ENCODE peak calls at places on chromosome 21, in seven cellular contexts. One of them, this sample, is unnamed.

GRCh38 chr21:41762236-41762635 is 4.6 kb downstream of the RIPK4 start:
- DNase-seq in upper lobe of left lung: no peak
- DNase-seq in transverse colon: no peak
- DNase-seq in mucosa of descending colon: no peak
- DNase-seq in neuronal stem cell: no peak
- DNase-seq in cardiac fibroblast: no peak
- DNase-seq in foreskin fibroblast: no peak
- DNase-seq in this sample: no peak

GRCh38 chr21:16551101-16551695 is 821.4 kb downstream of the USP25 start:
- DNase-seq in neuronal stem cell: no peak
- DNase-seq in foreskin fibroblast: no peak
- DNase-seq in transverse colon: no peak
- DNase-seq in cardiac fibroblast: no peak
- DNase-seq in upper lobe of left lung: no peak
- DNase-seq in mucosa of descending colon: no peak
- DNase-seq in this sample: no peak

GRCh38 chr21:41961282-41961701 is 7.5 kb upstream of the C2CD2 start:
- DNase-seq in mucosa of descending colon: no peak
- DNase-seq in transverse colon: no peak
- DNase-seq in cardiac fibroblast: peak; percentile 55
- DNase-seq in upper lobe of left lung: no peak
- DNase-seq in neuronal stem cell: no peak
- DNase-seq in foreskin fibroblast: no peak
- DNase-seq in this sample: no peak

GRCh38 chr21:40386301-40386911 is 460.6 kb downstream of the DSCAM start:
- DNase-seq in mucosa of descending colon: peak; percentile 47
- DNase-seq in transverse colon: peak; percentile 34
- DNase-seq in foreskin fibroblast: no peak
- DNase-seq in neuronal stem cell: peak; percentile 37
- DNase-seq in upper lobe of left lung: peak; percentile 54
- DNase-seq in cardiac fibroblast: no peak
- DNase-seq in this sample: peak; percentile 56

GRCh38 chr21:29384608-29385359 is 86.1 kb downstream of the BACH1 start:
- DNase-seq in transverse colon: no peak
- DNase-seq in foreskin fibroblast: no peak
- DNase-seq in mucosa of descending colon: no peak
- DNase-seq in neuronal stem cell: no peak
- DNase-seq in upper lobe of left lung: no peak
- DNase-seq in cardiac fibroblast: no peak
- DNase-seq in this sample: no peak

GRCh38 chr21:38439336-38439900 is 58.9 kb downstream of the ERG start:
- DNase-seq in upper lobe of left lung: no peak
- DNase-seq in neuronal stem cell: no peak
- DNase-seq in mucosa of descending colon: no peak
- DNase-seq in cardiac fibroblast: peak; percentile 18
- DNase-seq in foreskin fibroblast: no peak
- DNase-seq in transverse colon: no peak
- DNase-seq in this sample: no peak

GRCh38 chr21:42255038-42255601 is 36.2 kb downstream of the ABCG1 start:
- DNase-seq in foreskin fibroblast: no peak
- DNase-seq in mucosa of descending colon: peak; percentile 27
- DNase-seq in transverse colon: no peak
- DNase-seq in cardiac fibroblast: no peak
- DNase-seq in neuronal stem cell: no peak
- DNase-seq in upper lobe of left lung: no peak
- DNase-seq in this sample: no peak

GRCh38 chr21:29181799-29182470 is 51.5 kb downstream of the MAP3K7CL start:
- DNase-seq in foreskin fibroblast: peak; percentile 76
- DNase-seq in upper lobe of left lung: no peak
- DNase-seq in neuronal stem cell: no peak
- DNase-seq in cardiac fibroblast: peak; percentile 94
- DNase-seq in transverse colon: peak; percentile 48
- DNase-seq in mucosa of descending colon: no peak
- DNase-seq in this sample: peak; percentile 32

GRCh38 chr21:32184485-32184884 is 94.4 kb downstream of the MIS18A start:
- DNase-seq in cardiac fibroblast: no peak
- DNase-seq in mucosa of descending colon: no peak
- DNase-seq in upper lobe of left lung: no peak
- DNase-seq in foreskin fibroblast: no peak
- DNase-seq in neuronal stem cell: no peak
- DNase-seq in transverse colon: no peak
- DNase-seq in this sample: no peak

GRCh38 chr21:25735221-25735894 is 586 bp downstream of the GABPA start:
- DNase-seq in upper lobe of left lung: peak; percentile 90
- DNase-seq in neuronal stem cell: peak; percentile 77
- DNase-seq in cardiac fibroblast: peak; percentile 85
- DNase-seq in transverse colon: peak; percentile 93
- DNase-seq in foreskin fibroblast: peak; percentile 82
- DNase-seq in mucosa of descending colon: peak; percentile 96
- DNase-seq in this sample: peak; percentile 90

GRCh38 chr21:33645730-33646129 is 3.4 kb downstream of the ITSN1 start:
- DNase-seq in transverse colon: no peak
- DNase-seq in cardiac fibroblast: no peak
- DNase-seq in upper lobe of left lung: no peak
- DNase-seq in neuronal stem cell: no peak
- DNase-seq in mucosa of descending colon: no peak
- DNase-seq in foreskin fibroblast: no peak
- DNase-seq in this sample: no peak

GRCh38 chr21:42377211-42377950 is 11.0 kb upstream of the TFF1 start:
- DNase-seq in neuronal stem cell: no peak
- DNase-seq in foreskin fibroblast: no peak
- DNase-seq in upper lobe of left lung: no peak
- DNase-seq in mucosa of descending colon: peak; percentile 21
- DNase-seq in cardiac fibroblast: no peak
- DNase-seq in transverse colon: peak; percentile 5
- DNase-seq in this sample: no peak

GRCh38 chr21:16422702-16423101 is 692.9 kb downstream of the USP25 start:
- DNase-seq in foreskin fibroblast: no peak
- DNase-seq in transverse colon: no peak
- DNase-seq in upper lobe of left lung: no peak
- DNase-seq in cardiac fibroblast: peak; percentile 34
- DNase-seq in mucosa of descending colon: no peak
- DNase-seq in neuronal stem cell: no peak
- DNase-seq in this sample: no peak

GRCh38 chr21:26982767-26983166 is 15.9 kb upstream of the ADAMTS5 start:
- DNase-seq in mucosa of descending colon: no peak
- DNase-seq in foreskin fibroblast: peak; percentile 51
- DNase-seq in cardiac fibroblast: peak; percentile 67
- DNase-seq in transverse colon: no peak
- DNase-seq in neuronal stem cell: no peak
- DNase-seq in upper lobe of left lung: peak; percentile 48
- DNase-seq in this sample: no peak

GRCh38 chr21:43191521-43191920 is 22.7 kb downstream of the CRYAA start:
- DNase-seq in foreskin fibroblast: no peak
- DNase-seq in mucosa of descending colon: peak; percentile 18
- DNase-seq in upper lobe of left lung: no peak
- DNase-seq in cardiac fibroblast: no peak
- DNase-seq in transverse colon: no peak
- DNase-seq in neuronal stem cell: no peak
- DNase-seq in this sample: peak; percentile 15

GRCh38 chr21:29114765-29115164 is 15.7 kb upstream of the MAP3K7CL start:
- DNase-seq in foreskin fibroblast: peak; percentile 73
- DNase-seq in mucosa of descending colon: no peak
- DNase-seq in cardiac fibroblast: peak; percentile 64
- DNase-seq in neuronal stem cell: no peak
- DNase-seq in upper lobe of left lung: no peak
- DNase-seq in transverse colon: no peak
- DNase-seq in this sample: no peak

GRCh38 chr21:31182231-31183129 is 144.2 kb upstream of the KRTAP19-8 start:
- DNase-seq in mucosa of descending colon: no peak
- DNase-seq in transverse colon: no peak
- DNase-seq in cardiac fibroblast: no peak
- DNase-seq in neuronal stem cell: no peak
- DNase-seq in foreskin fibroblast: no peak
- DNase-seq in upper lobe of left lung: no peak
- DNase-seq in this sample: no peak

GRCh38 chr21:44352253-44352860 is 1.1 kb upstream of the TRPM2 start:
- DNase-seq in cardiac fibroblast: no peak
- DNase-seq in mucosa of descending colon: no peak
- DNase-seq in foreskin fibroblast: no peak
- DNase-seq in neuronal stem cell: no peak
- DNase-seq in transverse colon: no peak
- DNase-seq in upper lobe of left lung: no peak
- DNase-seq in this sample: no peak

GRCh38 chr21:44351535-44352252 is 1.7 kb upstream of the TRPM2 start:
- DNase-seq in mucosa of descending colon: no peak
- DNase-seq in transverse colon: no peak
- DNase-seq in foreskin fibroblast: no peak
- DNase-seq in upper lobe of left lung: no peak
- DNase-seq in neuronal stem cell: no peak
- DNase-seq in cardiac fibroblast: no peak
- DNase-seq in this sample: no peak

GRCh38 chr21:44353200-44353970 is at the start of gene TRPM2:
- DNase-seq in mucosa of descending colon: peak; percentile 71
- DNase-seq in neuronal stem cell: no peak
- DNase-seq in transverse colon: peak; percentile 52
- DNase-seq in cardiac fibroblast: peak; percentile 54
- DNase-seq in upper lobe of left lung: peak; percentile 75
- DNase-seq in foreskin fibroblast: peak; percentile 25
- DNase-seq in this sample: no peak

GRCh38 chr21:44354775-44355771 is 1.7 kb downstream of the TRPM2 start:
- DNase-seq in upper lobe of left lung: no peak
- DNase-seq in foreskin fibroblast: no peak
- DNase-seq in transverse colon: no peak
- DNase-seq in neuronal stem cell: no peak
- DNase-seq in mucosa of descending colon: no peak
- DNase-seq in cardiac fibroblast: no peak
- DNase-seq in this sample: no peak

DNA sequence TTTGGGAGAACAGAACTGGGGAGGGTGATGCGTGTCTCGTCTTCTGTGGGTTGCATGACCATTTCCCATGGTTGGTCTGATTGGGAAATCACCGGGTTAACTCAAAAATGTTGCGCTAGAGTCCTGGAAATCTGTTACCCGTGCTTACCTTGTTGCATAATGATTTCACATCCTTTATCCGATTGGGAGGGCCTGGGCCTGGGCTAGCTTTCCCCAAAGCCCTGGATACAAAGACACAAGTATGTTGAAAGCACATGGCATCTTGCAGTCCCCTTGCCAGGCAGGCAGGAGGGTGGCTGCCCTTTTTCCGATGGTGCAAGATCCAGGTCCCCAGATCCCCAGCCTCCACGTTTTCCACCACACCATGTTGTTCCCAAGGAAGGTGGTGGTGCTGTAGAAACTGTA is 582 bp downstream of the TRPM2 start:
- DNase-seq in transverse colon: no peak
- DNase-seq in upper lobe of left lung: peak; percentile 37
- DNase-seq in cardiac fibroblast: peak; percentile 35
- DNase-seq in neuronal stem cell: no peak
- DNase-seq in mucosa of descending colon: no peak
- DNase-seq in foreskin fibroblast: no peak
- DNase-seq in this sample: no peak
- H3K4me3 ChIP-seq in transverse colon: no peak overlapping the region
- H3K4me3 ChIP-seq in upper lobe of left lung: peak overlapping the region; percentile 38
- H3K4me3 ChIP-seq in cardiac fibroblast: no peak overlapping the region
- H3K4me3 ChIP-seq in neuronal stem cell: no peak overlapping the region
- H3K4me3 ChIP-seq in mucosa of descending colon: no peak overlapping the region
- H3K4me3 ChIP-seq in foreskin fibroblast: no peak overlapping the region
- H3K4me3 ChIP-seq in this sample: peak overlapping the region; percentile 20

DNA sequence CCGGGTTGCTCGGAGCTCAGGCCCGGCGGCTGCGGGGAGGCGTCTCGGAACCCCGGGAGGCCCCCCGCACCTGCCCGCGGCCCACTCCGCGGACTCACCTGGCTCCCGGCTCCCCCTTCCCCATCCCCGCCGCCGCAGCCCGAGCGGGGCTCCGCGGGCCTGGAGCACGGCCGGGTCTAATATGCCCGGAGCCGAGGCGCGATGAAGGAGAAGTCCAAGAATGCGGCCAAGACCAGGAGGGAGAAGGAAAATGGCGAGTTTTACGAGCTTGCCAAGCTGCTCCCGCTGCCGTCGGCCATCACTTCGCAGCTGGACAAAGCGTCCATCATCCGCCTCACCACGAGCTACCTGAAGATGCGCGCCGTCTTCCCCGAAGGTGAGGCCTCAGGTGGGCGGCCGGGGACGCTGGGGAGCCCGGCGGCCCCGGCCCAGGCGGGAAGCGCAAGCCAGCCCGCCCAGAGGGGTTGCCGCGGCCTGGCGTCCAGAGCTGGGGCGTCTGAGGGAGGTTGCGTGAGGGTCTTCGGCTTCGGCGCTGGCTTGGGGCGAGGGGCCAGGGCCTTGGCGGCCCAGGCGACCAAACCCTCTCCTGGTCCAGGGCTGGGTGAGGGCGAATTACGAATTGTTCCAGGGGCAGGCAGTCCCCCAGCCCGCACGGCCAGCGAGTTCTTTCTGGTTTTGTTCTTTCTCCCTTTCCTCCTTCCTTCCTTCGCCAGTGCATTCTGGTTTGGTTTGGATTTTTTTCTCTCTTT is 805 bp downstream of the SIM2 start:
- DNase-seq in transverse colon: no peak
- DNase-seq in mucosa of descending colon: no peak
- DNase-seq in neuronal stem cell: no peak
- DNase-seq in foreskin fibroblast: no peak
- DNase-seq in cardiac fibroblast: no peak
- DNase-seq in upper lobe of left lung: no peak
- DNase-seq in this sample: no peak
- H3K4me3 ChIP-seq in transverse colon: no peak overlapping the region
- H3K4me3 ChIP-seq in mucosa of descending colon: no peak overlapping the region
- H3K4me3 ChIP-seq in neuronal stem cell: peak overlapping the region; percentile 41
- H3K4me3 ChIP-seq in foreskin fibroblast: no peak overlapping the region
- H3K4me3 ChIP-seq in cardiac fibroblast: no peak overlapping the region
- H3K4me3 ChIP-seq in upper lobe of left lung: peak overlapping the region; percentile 45
- H3K4me3 ChIP-seq in this sample: peak overlapping the region; percentile 36

GRCh38 chr21:34934350-34934749 is 114.8 kb downstream of the RUNX1 start:
- DNase-seq in transverse colon: no peak
- DNase-seq in cardiac fibroblast: no peak
- DNase-seq in neuronal stem cell: no peak
- DNase-seq in mucosa of descending colon: no peak
- DNase-seq in upper lobe of left lung: no peak
- DNase-seq in foreskin fibroblast: no peak
- DNase-seq in this sample: no peak
- H3K4me3 ChIP-seq in transverse colon: no peak overlapping the region
- H3K4me3 ChIP-seq in cardiac fibroblast: no peak overlapping the region
- H3K4me3 ChIP-seq in neuronal stem cell: no peak overlapping the region
- H3K4me3 ChIP-seq in mucosa of descending colon: no peak overlapping the region
- H3K4me3 ChIP-seq in upper lobe of left lung: no peak overlapping the region
- H3K4me3 ChIP-seq in foreskin fibroblast: no peak overlapping the region
- H3K4me3 ChIP-seq in this sample: no peak overlapping the region

GRCh38 chr21:36704958-36705678 is 6.2 kb downstream of the SIM2 start:
- DNase-seq in upper lobe of left lung: peak; percentile 17
- DNase-seq in mucosa of descending colon: no peak
- DNase-seq in neuronal stem cell: no peak
- DNase-seq in foreskin fibroblast: no peak
- DNase-seq in transverse colon: no peak
- DNase-seq in cardiac fibroblast: no peak
- DNase-seq in this sample: no peak
- H3K4me3 ChIP-seq in upper lobe of left lung: no peak overlapping the region
- H3K4me3 ChIP-seq in mucosa of descending colon: no peak overlapping the region
- H3K4me3 ChIP-seq in neuronal stem cell: no peak overlapping the region
- H3K4me3 ChIP-seq in foreskin fibroblast: no peak overlapping the region
- H3K4me3 ChIP-seq in transverse colon: no peak overlapping the region
- H3K4me3 ChIP-seq in cardiac fibroblast: no peak overlapping the region
- H3K4me3 ChIP-seq in this sample: peak overlapping the region; percentile 49

This sample was measured in breast epithelium.